ENCODE peak calls at places on chromosome 15, in four cellular contexts. T is GM12891, A is GM12878, E is K562. V is an unnamed sample.

GRCh38 chr15:89141885-89142284 is 53.6 kb downstream of the ABHD2 start:
- DNase-seq in A (no peak), T (no peak), E (no peak), V (no peak)

GRCh38 chr15:51424780-51425179 is 83.3 kb downstream of the GLDN start:
- DNase-seq in E (no peak), A (no peak), T (no peak), V (no peak)

GRCh38 chr15:78714890-78715289 is 73.9 kb upstream of the CHRNB4 start:
- DNase-seq in T (no peak), E (no peak), A (no peak), V (no peak)

GRCh38 chr15:98713585-98714001 is 65.3 kb downstream of the IGF1R start:
- DNase-seq in E (no peak), T (peak), A (peak), V (no peak)

GRCh38 chr15:66359740-66360139 is 3.3 kb upstream of the TIPIN start:
- DNase-seq in A (peak), E (no peak), T (no peak), V (no peak)

GRCh38 chr15:32857732-32858131 is 139.9 kb downstream of the GREM1 start:
- DNase-seq in T (no peak), E (no peak), A (no peak), V (no peak)

GRCh38 chr15:50055333-50056278 is 63.4 kb downstream of the ATP8B4 start:
- DNase-seq in E (no peak), A (no peak), T (no peak), V (peak)

GRCh38 chr15:84570164-84570692 is 30.6 kb upstream of the ZSCAN2 start:
- DNase-seq in A (no peak), T (peak), E (peak), V (peak)

GRCh38 chr15:90031231-90031791 is 30.2 kb downstream of the ZNF710 start:
- DNase-seq in E (no peak), A (peak), T (peak), V (peak)

GRCh38 chr15:57031605-57032004 is 113.2 kb downstream of the TCF12 start:
- DNase-seq in A (no peak), E (peak), T (no peak), V (peak)

GRCh38 chr15:52783191-52783829 is 6.8 kb downstream of the ONECUT1 start:
- DNase-seq in E (no peak), A (no peak), T (no peak), V (no peak)

GRCh38 chr15:76170426-76170800 is 110.6 kb downstream of the TMEM266 start:
- DNase-seq in A (no peak), T (no peak), E (no peak), V (no peak)

GRCh38 chr15:92524161-92524560 is 130.5 kb downstream of the ST8SIA2 start:
- DNase-seq in A (no peak), T (no peak), E (no peak), V (no peak)

GRCh38 chr15:90214553-90215205 is 13.5 kb downstream of the SEMA4B start:
- DNase-seq in T (no peak), A (no peak), E (no peak), V (no peak)

GRCh38 chr15:34367128-34368081 is at the start of gene LPCAT4:
- DNase-seq in T (peak), A (peak), E (peak), V (peak)

GRCh38 chr15:85702321-85703230 is 92.1 kb downstream of the KLHL25 start:
- DNase-seq in T (no peak), A (no peak), E (no peak), V (peak)

GRCh38 chr15:57150066-57150865 is 226.0 kb upstream of the CGNL1 start:
- DNase-seq in A (no peak), T (no peak), E (no peak), V (no peak)

GRCh38 chr15:68614621-68615035 is 35.8 kb downstream of the CORO2B start:
- DNase-seq in E (no peak), T (no peak), A (no peak), V (no peak)

GRCh38 chr15:35842631-35843030 is 296.7 kb upstream of the DPH6 start:
- DNase-seq in A (no peak), E (no peak), T (no peak), V (no peak)

GRCh38 chr15:48086162-48086561 is 34.6 kb upstream of the SLC24A5 start:
- DNase-seq in A (no peak), T (no peak), E (no peak), V (no peak)

GRCh38 chr15:81215531-81215930 is 18.9 kb downstream of the IL16 start:
- DNase-seq in T (no peak), E (no peak), A (no peak), V (no peak)

GRCh38 chr15:88022711-88023110 is 233.8 kb downstream of the NTRK3 start:
- DNase-seq in E (no peak), T (no peak), A (no peak), V (no peak)

GRCh38 chr15:85771276-85771675 is 23.4 kb downstream of the KLHL25 start:
- DNase-seq in E (no peak), T (no peak), A (no peak), V (no peak)

GRCh38 chr15:64112904-64113303 is 17.1 kb downstream of the SNX1 start:
- DNase-seq in E (no peak), T (no peak), A (no peak), V (peak)

GRCh38 chr15:89998141-89998661 is 2.9 kb upstream of the ZNF710 start:
- DNase-seq in A (no peak), E (peak), T (no peak), V (no peak)

GRCh38 chr15:45128971-45129639 is 574 bp downstream of the DUOXA1 start:
- DNase-seq in E (no peak), T (no peak), A (no peak), V (no peak)

GRCh38 chr15:66772967-66773873 is 71.2 kb downstream of the SMAD6 start:
- DNase-seq in T (no peak), A (no peak), E (no peak), V (no peak)

GRCh38 chr15:46293550-46293949 is 658.7 kb downstream of the SQOR start:
- DNase-seq in A (no peak), E (no peak), T (no peak), V (no peak)

GRCh38 chr15:90789496-90789895 is 72.3 kb downstream of the BLM start:
- DNase-seq in T (no peak), E (no peak), A (no peak), V (no peak)

GRCh38 chr15:91852741-91853500 is 587 bp upstream of the SLCO3A1 start:
- DNase-seq in T (peak), E (peak), A (no peak), V (peak)

GRCh38 chr15:53512029-53512428 is 247.4 kb downstream of the WDR72 start:
- DNase-seq in A (no peak), T (no peak), E (no peak), V (no peak)

GRCh38 chr15:93467327-93467726 is 378.3 kb upstream of the RGMA start:
- DNase-seq in E (no peak), A (no peak), T (no peak), V (no peak)

GRCh38 chr15:89747708-89748682 is 3.1 kb downstream of the MESP1 start:
- DNase-seq in E (no peak), A (no peak), T (no peak), V (no peak)

GRCh38 chr15:57003418-57003817 is 85.0 kb downstream of the TCF12 start:
- DNase-seq in T (no peak), E (no peak), A (no peak), V (no peak)

GRCh38 chr15:27806396-27806795 is 292.7 kb downstream of the OCA2 start:
- DNase-seq in E (no peak), A (no peak), T (no peak), V (no peak)

GRCh38 chr15:63018639-63019038 is 23.9 kb upstream of the TPM1 start:
- DNase-seq in A (no peak), T (no peak), E (no peak), V (no peak)

GRCh38 chr15:62722237-62722636 is 320.3 kb upstream of the TPM1 start:
- DNase-seq in T (no peak), E (no peak), A (no peak), V (no peak)

GRCh38 chr15:88120021-88120420 is 136.5 kb downstream of the NTRK3 start:
- DNase-seq in T (no peak), E (no peak), A (no peak), V (no peak)

GRCh38 chr15:66621491-66622467 is 56.0 kb upstream of the LCTL start:
- DNase-seq in T (no peak), A (no peak), E (peak), V (no peak)

GRCh38 chr15:88401972-88402656 is 65.1 kb downstream of the MRPL46 start:
- DNase-seq in T (no peak), A (no peak), E (no peak), V (peak)

GRCh38 chr15:58734859-58735258 is 14.6 kb downstream of the ADAM10 start:
- DNase-seq in T (no peak), E (no peak), A (no peak), V (no peak)

GRCh38 chr15:58732620-58733363 is 16.7 kb downstream of the ADAM10 start:
- DNase-seq in T (no peak), A (no peak), E (no peak), V (no peak)

GRCh38 chr15:58726867-58727266 is 22.6 kb downstream of the ADAM10 start:
- DNase-seq in E (no peak), T (no peak), A (no peak), V (no peak)

GRCh38 chr15:58736244-58736643 is 13.3 kb downstream of the ADAM10 start:
- DNase-seq in E (no peak), A (no peak), T (no peak), V (no peak)

GRCh38 chr15:58731756-58732535 is 17.6 kb downstream of the ADAM10 start:
- DNase-seq in E (peak), A (no peak), T (no peak), V (no peak)
- TF ChIP-seq SPI1 in E (no peak), A (no peak), T (no peak), V (no peak)

GRCh38 chr15:100901296-100901695 is 17.9 kb upstream of the LRRK1 start:
- DNase-seq in T (no peak), A (no peak), E (no peak), V (no peak)
- TF ChIP-seq SPI1 in T (no peak), A (no peak), E (no peak), V (no peak)

GRCh38 chr15:40964006-40964405 is 10.7 kb downstream of the CHAC1 start:
- DNase-seq in E (no peak), A (no peak), T (no peak), V (no peak)

GRCh38 chr15:40974921-40975320 is 21.6 kb downstream of the CHAC1 start:
- DNase-seq in A (no peak), E (no peak), T (no peak), V (no peak)

GRCh38 chr15:40964634-40965033 is 11.4 kb downstream of the CHAC1 start:
- DNase-seq in A (no peak), T (no peak), E (no peak), V (no peak)

GRCh38 chr15:40968290-40969085 is 15.2 kb downstream of the CHAC1 start:
- DNase-seq in A (no peak), T (no peak), E (no peak), V (no peak)

DNA sequence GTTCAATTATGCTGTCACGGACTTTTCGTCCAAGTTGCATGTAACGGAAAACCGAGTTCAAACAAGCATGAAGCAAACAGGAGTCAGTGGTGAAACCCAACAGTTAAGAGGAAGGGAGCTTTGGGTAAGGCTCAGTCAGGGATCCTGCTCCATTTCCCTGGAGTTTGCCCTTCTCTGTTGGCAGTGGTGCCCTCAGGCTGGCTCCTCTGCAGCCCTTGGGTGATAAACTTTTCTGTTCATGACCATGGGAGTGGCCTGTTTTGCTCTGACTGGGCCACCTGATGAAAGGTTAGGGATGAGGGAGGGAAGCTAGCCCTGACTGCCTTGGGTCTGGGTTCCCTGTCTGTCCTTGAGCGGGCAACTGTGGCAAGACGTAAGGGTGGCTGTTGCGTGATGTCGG is 16.1 kb downstream of the CHAC1 start:
- DNase-seq in E (no peak), T (no peak), A (no peak), V (no peak)
- TF ChIP-seq SPI1 in E (no peak), T (no peak), A (no peak), V (no peak)

DNA sequence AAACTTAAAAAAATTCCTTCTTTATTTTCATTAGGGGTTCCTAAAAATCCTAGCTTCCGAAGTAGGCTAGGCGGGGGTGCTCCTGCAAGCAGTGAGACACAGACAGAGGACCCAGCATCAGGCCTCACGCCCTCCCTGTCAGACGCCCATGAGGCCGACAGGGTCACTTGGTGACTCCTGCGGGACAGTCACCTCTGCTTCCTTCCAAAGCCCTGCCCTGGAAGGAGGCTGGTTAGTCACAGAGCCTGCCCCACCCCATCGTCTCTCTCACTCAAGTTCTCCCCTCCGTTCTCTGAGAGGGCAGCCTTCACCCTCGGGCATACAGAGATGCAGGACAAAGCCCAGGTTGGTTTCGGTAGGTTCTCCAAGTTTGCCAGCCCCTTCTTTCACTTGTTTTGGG is 38.6 kb downstream of the EHD4 start:
- DNase-seq in T (no peak), A (no peak), E (no peak), V (no peak)
- TF ChIP-seq SPI1 in T (no peak), A (no peak), E (no peak), V (no peak)

DNA sequence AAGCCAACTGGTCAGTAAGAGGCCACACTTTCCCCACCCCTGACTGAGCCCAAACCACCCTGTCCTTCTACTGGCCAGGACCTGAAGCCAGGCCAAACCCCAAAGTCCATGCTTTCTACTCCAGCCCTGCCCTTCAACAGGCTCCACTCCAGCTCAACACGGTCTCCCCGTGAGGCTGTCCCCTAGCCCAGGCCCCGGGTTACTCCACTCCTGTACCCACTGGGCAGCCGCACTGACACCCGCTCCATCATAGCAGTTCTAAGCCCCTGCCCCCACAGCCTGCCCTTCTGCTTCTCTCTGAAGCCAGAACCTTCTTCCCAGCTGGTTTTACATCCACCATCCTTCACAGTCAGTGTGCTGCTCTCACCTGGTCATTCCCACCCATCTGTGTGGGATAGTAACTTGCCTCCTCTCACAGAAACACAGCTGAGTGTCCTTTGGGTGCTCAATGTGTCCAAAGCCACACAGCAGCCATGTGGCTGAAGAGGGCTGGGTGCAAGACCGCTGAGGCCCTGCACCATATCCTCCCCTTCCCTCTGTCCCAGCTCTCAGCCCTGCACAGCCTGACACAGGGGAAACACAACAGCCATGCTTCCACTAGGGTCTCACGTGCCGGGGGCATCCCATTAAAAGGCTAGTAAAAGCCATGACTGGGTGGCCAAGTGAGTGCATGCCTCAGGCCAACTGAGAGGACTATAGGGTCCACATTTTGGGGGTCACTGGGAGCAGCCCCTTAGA is 38.1 kb downstream of the TLE3 start:
- DNase-seq in T (no peak), E (no peak), A (no peak), V (no peak)
- TF ChIP-seq SPI1 in T (no peak), E (no peak), A (no peak), V (no peak)

GRCh38 chr15:38555686-38556334 is 8.8 kb downstream of the RASGRP1 start:
- DNase-seq in E (no peak), A (no peak), T (no peak), V (no peak)
- TF ChIP-seq SPI1 in E (no peak), A (no peak), T (no peak), V (no peak)

GRCh38 chr15:77347197-77347596 is 72.7 kb downstream of the PEAK1 start:
- DNase-seq in A (no peak), E (no peak), T (no peak), V (no peak)
- TF ChIP-seq SPI1 in A (no peak), E (no peak), T (no peak), V (no peak)